ENCODE peak calls at places on chromosome 1, in ten cellular contexts. Q is brain microvascular endothelial cell, C is IMR-90, T is K562, P is SJSA1, H is pancreas, D is GM12864, I is fibroblast of pulmonary artery, N is mucosa of descending colon, U is GM23338. W is an unnamed sample.

GRCh38 chr1:162055062-162055461 is 14.4 kb upstream of the NOS1AP start:
- DNase-seq in Q (peak; percentile 78), P (peak; percentile 84), I (peak; percentile 85), T (no peak), C (peak; percentile 87), N (no peak), D (no peak), U (no peak), H (no peak), W (peak; percentile 27)

GRCh38 chr1:93827128-93827527 is 51.9 kb downstream of the DNTTIP2 start:
- DNase-seq in P (no peak), U (no peak), N (no peak), D (no peak), Q (no peak), T (no peak), I (no peak), H (no peak), C (no peak), W (no peak)

GRCh38 chr1:105137543-105138444 is 1388.1 kb downstream of the AMY1C start:
- DNase-seq in Q (no peak), D (no peak), N (no peak), I (no peak), U (peak; percentile 80), H (no peak), P (no peak), C (no peak), T (no peak), W (no peak)

GRCh38 chr1:3692593-3692992 is 40.3 kb downstream of the TP73 start:
- DNase-seq in T (no peak), H (no peak), P (no peak), C (no peak), U (no peak), Q (no peak), N (no peak), I (no peak), D (no peak), W (no peak)

GRCh38 chr1:46471885-46472502 is 17.6 kb upstream of the DMBX1 start:
- DNase-seq in Q (no peak), H (no peak), U (no peak), C (no peak), P (no peak), I (no peak), N (no peak), T (peak; percentile 75), D (no peak), W (no peak)

GRCh38 chr1:1617516-1617915 is 2.2 kb downstream of the MIB2 start:
- DNase-seq in H (no peak), U (no peak), I (no peak), T (no peak), D (no peak), Q (no peak), N (peak; percentile 37), C (no peak), P (no peak), W (no peak)

GRCh38 chr1:47521034-47521871 is 83.4 kb downstream of the FOXD2 start:
- DNase-seq in D (no peak), H (no peak), Q (peak; percentile 36), N (no peak), P (no peak), C (no peak), T (no peak), U (no peak), I (no peak), W (no peak)

GRCh38 chr1:229067546-229067945 is 203.4 kb upstream of the RAB4A start:
- DNase-seq in Q (no peak), H (no peak), N (no peak), D (no peak), T (no peak), C (no peak), U (no peak), I (no peak), P (no peak), W (no peak)

GRCh38 chr1:164759144-164759920 is 200.3 kb downstream of the PBX1 start:
- DNase-seq in N (no peak), H (no peak), C (no peak), P (no peak), Q (no peak), I (no peak), D (no peak), T (no peak), U (peak; percentile 45), W (no peak)

GRCh38 chr1:164763098-164763497 is 204.1 kb downstream of the PBX1 start:
- DNase-seq in P (no peak), U (no peak), D (no peak), I (no peak), Q (no peak), C (no peak), N (no peak), H (no peak), T (no peak), W (no peak)

GRCh38 chr1:164757627-164758026 is 198.6 kb downstream of the PBX1 start:
- DNase-seq in Q (no peak), T (no peak), H (no peak), I (no peak), P (no peak), D (no peak), C (no peak), U (no peak), N (no peak), W (no peak)

GRCh38 chr1:164759945-164760584 is 201.1 kb downstream of the PBX1 start:
- DNase-seq in N (no peak), P (no peak), C (no peak), U (no peak), Q (no peak), D (no peak), T (no peak), I (no peak), H (no peak), W (no peak)

DNA sequence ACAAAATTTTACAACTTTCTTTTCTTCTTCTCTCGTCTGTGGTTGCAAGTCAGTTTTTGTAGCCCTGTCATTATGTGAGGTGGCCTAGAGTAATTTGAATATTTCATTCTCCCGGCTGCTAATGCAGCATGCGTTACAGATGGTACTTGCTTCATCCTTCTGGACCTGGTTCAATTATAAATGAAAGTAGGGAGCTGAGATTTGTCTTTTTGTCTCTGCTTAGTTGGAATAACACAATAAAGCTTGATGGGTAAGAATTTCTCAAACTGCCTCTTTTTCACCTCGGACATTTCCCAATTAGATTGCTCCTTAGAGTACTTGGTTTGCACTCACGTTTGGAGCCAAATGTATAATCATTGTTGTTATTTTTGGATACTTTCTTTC is 201.6 kb downstream of the PBX1 start:
- DNase-seq in H (no peak), D (no peak), Q (no peak), C (no peak), N (no peak), T (no peak), P (no peak), U (no peak), I (no peak), W (no peak)
- H3K4me3 ChIP-seq in H (no peak overlapping the region), D (no peak overlapping the region), Q (no peak overlapping the region), C (no peak overlapping the region), N (no peak overlapping the region), T (no peak overlapping the region), P (no peak overlapping the region), U (no peak overlapping the region), I (no peak overlapping the region), W (no peak overlapping the region)

GRCh38 chr1:230332429-230333088 is 93.6 kb downstream of the PGBD5 start:
- DNase-seq in P (no peak), C (no peak), Q (no peak), D (no peak), U (peak; percentile 49), T (peak; percentile 45), I (no peak), N (no peak), H (no peak), W (no peak)
- H3K4me3 ChIP-seq in P (no peak overlapping the region), C (no peak overlapping the region), Q (peak overlapping the region; percentile 32), D (no peak overlapping the region), U (peak overlapping the region; percentile 12), T (peak overlapping the region; percentile 34), I (no peak overlapping the region), N (no peak overlapping the region), H (no peak overlapping the region), W (no peak overlapping the region)

GRCh38 chr1:152189657-152190442 is 30.8 kb upstream of the RPTN start:
- DNase-seq in H (peak; percentile 46), U (peak; percentile 87), I (peak; percentile 75), Q (peak; percentile 64), D (peak; percentile 22), C (peak; percentile 38), N (no peak), T (peak; percentile 59), P (peak; percentile 71), W (peak; percentile 66)
- H3K4me3 ChIP-seq in H (peak overlapping the region; percentile 30), U (no peak overlapping the region), I (peak overlapping the region; percentile 58), Q (peak overlapping the region; percentile 57), D (no peak overlapping the region), C (no peak overlapping the region), N (no peak overlapping the region), T (no peak overlapping the region), P (peak overlapping the region; percentile 53), W (peak overlapping the region; percentile 45)

GRCh38 chr1:183533617-183534174 is 56.6 kb downstream of the NCF2 start:
- DNase-seq in D (no peak), U (no peak), H (no peak), I (no peak), C (no peak), T (no peak), Q (no peak), P (peak; percentile 29), N (no peak), W (no peak)

GRCh38 chr1:183537405-183537804 is 52.9 kb downstream of the NCF2 start:
- DNase-seq in D (no peak), Q (no peak), P (no peak), N (no peak), C (no peak), I (peak; percentile 30), H (no peak), T (no peak), U (no peak), W (no peak)
- H3K4me3 ChIP-seq in D (no peak overlapping the region), Q (no peak overlapping the region), P (no peak overlapping the region), N (no peak overlapping the region), C (no peak overlapping the region), I (no peak overlapping the region), H (no peak overlapping the region), T (no peak overlapping the region), U (no peak overlapping the region), W (no peak overlapping the region)

W was measured in prostate gland.